ENCODE peak calls at places on chromosomes 13 and 19, in seven cellular contexts. D is ovary, P is A549, R is SK-N-SH, M is transverse colon, E is stomach, U is upper lobe of left lung. B is an unnamed sample. For H3K4me1, the result is how much of the 10 kb centered on the place peaks cover.

GRCh38 chr13:40283666-40284065 is 382.8 kb downstream of the FOXO1 start:
- DNase-seq in D (no peak), P (no peak), R (no peak), M (no peak), E (no peak), U (no peak), B (no peak)

GRCh38 chr19:42424712-42425131 is 2.5 kb downstream of the LIPE start:
- DNase-seq in D (peak), P (no peak), R (peak), M (no peak), E (no peak), U (no peak), B (no peak)

GRCh38 chr19:7230826-7231225 is 63.4 kb downstream of the INSR start:
- DNase-seq in D (peak), P (no peak), R (no peak), M (no peak), E (peak), U (no peak), B (no peak)

GRCh38 chr13:33611016-33611805 is 206.7 kb upstream of the RFC3 start:
- DNase-seq in D (peak), P (no peak), R (no peak), M (peak), E (peak), U (peak), B (no peak)

GRCh38 chr19:3471954-3472655 is 8.2 kb downstream of the SMIM24 start:
- DNase-seq in D (peak), P (no peak), R (peak), M (peak), E (peak), U (no peak), B (no peak)

GRCh38 chr19:19618384-19619051 is at the start of gene PBX4:
- DNase-seq in D (peak), P (peak), R (peak), M (peak), E (peak), U (peak), B (peak)

GRCh38 chr19:45153339-45154063 is 7.3 kb downstream of the NKPD1 start:
- DNase-seq in D (peak), P (no peak), R (peak), M (peak), E (peak), U (no peak), B (no peak)

GRCh38 chr13:34678154-34678553 is 263.9 kb upstream of the NBEA start:
- DNase-seq in D (no peak), P (peak), R (no peak), M (no peak), E (no peak), U (no peak), B (no peak)

GRCh38 chr13:110869805-110870706 is 44.8 kb downstream of the ANKRD10 start:
- DNase-seq in D (peak), P (peak), R (peak), M (peak), E (peak), U (peak), B (peak)

GRCh38 chr13:100398360-100398759 is 190.2 kb downstream of the GGACT start:
- DNase-seq in D (no peak), P (no peak), R (no peak), M (no peak), E (no peak), U (no peak), B (no peak)

GRCh38 chr19:4386038-4386782 is 14.1 kb downstream of the SH3GL1 start:
- DNase-seq in D (no peak), P (no peak), R (no peak), M (no peak), E (no peak), U (no peak), B (no peak)

DNA sequence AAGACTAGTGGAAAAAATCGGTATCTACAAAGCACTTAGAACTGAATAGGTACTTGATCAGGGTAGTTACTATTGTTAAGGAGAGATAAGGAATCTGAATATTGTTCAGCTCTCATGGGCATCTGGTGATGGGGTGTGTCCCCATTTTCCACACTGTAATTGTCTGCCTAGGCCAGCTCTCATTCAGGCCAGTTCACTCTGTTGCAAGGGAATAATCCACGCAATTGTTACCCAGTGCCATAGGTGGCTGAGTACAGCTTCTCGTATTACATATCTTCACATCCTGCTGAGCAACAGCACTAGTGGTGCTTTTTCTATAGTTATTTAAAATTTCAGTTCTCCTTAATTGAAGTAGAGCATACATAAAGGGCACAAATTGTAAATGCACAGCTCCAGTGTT is 45.6 kb upstream of the C13orf42 start:
- DNase-seq in D (no peak), P (no peak), R (no peak), M (no peak), E (no peak), U (no peak), B (no peak)
- TF ChIP-seq EP300 in D (no peak), P (no peak), R (no peak), M (no peak), E (no peak), U (no peak), B (no peak)

GRCh38 chr19:28020631-28021315 is 1192.2 kb downstream of the UQCRFS1 start:
- DNase-seq in D (no peak), P (no peak), R (no peak), M (no peak), E (no peak), U (no peak), B (no peak)

GRCh38 chr19:28024920-28025319 is 1188.0 kb downstream of the UQCRFS1 start:
- DNase-seq in D (no peak), P (no peak), R (no peak), M (no peak), E (no peak), U (no peak), B (no peak)

GRCh38 chr19:28022506-28022905 is 1190.4 kb downstream of the UQCRFS1 start:
- DNase-seq in D (no peak), P (no peak), R (no peak), M (no peak), E (no peak), U (no peak), B (no peak)

GRCh38 chr19:28021316-28022185 is 1191.4 kb downstream of the UQCRFS1 start:
- DNase-seq in D (no peak), P (no peak), R (no peak), M (no peak), E (no peak), U (no peak), B (no peak)

GRCh38 chr19:28023064-28023463 is 1189.9 kb downstream of the UQCRFS1 start:
- DNase-seq in D (no peak), P (no peak), R (no peak), M (no peak), E (no peak), U (no peak), B (no peak)
- H3K4me1 ChIP-seq in D (under half), P (under half), R (under half), M (under half), E (under half), U (under half), B (under half)

GRCh38 chr19:55383789-55384575 is at the start of gene TMEM238:
- DNase-seq in D (peak), P (peak), R (peak), M (peak), E (peak), U (peak), B (no peak)

GRCh38 chr19:55384576-55385235 is 614 bp upstream of the TMEM238 start:
- DNase-seq in D (no peak), P (no peak), R (peak), M (peak), E (no peak), U (no peak), B (no peak)

GRCh38 chr19:55385236-55385748 is 440 bp upstream of the RPL28 start:
- DNase-seq in D (peak), P (peak), R (peak), M (peak), E (peak), U (peak), B (peak)

GRCh38 chr19:55386515-55386947 is 799 bp downstream of the RPL28 start:
- DNase-seq in D (no peak), P (no peak), R (no peak), M (no peak), E (no peak), U (no peak), B (no peak)

GRCh38 chr19:55385749-55386514 is at the start of gene RPL28:
- DNase-seq in D (peak), P (peak), R (peak), M (peak), E (peak), U (peak), B (peak)
- TF ChIP-seq EP300 in D (no peak), P (no peak), R (no peak), M (no peak), E (no peak), U (no peak), B (no peak)

DNA sequence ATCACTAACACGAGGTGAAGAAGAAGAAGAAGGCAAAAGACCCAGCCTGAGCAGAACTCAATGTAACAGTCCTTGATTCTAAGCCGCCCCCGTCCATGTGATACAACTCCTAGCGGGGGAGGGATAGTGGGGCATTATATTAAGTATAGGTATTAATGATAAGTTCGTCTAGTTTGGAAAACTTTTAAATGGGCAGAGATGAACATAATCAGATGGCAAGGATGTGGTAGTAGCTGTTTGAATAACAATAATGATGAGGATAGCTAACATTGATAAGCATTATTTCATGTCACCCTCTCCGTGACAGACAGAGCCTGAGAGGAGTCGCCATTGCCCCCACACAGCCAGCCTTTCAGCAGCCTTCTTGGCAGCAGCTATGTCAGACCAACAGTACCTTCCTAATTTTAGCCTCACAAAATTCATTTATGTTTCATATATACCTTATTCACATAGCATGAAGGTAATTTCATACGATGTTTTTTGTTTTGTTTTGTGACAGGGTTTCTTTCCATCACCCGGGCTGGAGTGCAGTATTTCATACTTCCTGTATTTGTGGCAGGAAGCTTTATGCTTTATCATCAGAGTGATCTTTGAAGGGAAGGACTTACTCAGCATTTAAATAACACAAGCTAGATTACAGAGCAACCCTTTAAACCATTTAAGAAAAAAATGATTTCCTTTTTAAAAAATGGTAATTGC is 64.4 kb upstream of the NPAS1 start:
- DNase-seq in D (no peak), P (no peak), R (no peak), M (no peak), E (no peak), U (no peak), B (no peak)
- H3K4me1 ChIP-seq in D (under half), P (half or more), R (under half), M (half or more), E (under half), U (under half), B (under half)

DNA sequence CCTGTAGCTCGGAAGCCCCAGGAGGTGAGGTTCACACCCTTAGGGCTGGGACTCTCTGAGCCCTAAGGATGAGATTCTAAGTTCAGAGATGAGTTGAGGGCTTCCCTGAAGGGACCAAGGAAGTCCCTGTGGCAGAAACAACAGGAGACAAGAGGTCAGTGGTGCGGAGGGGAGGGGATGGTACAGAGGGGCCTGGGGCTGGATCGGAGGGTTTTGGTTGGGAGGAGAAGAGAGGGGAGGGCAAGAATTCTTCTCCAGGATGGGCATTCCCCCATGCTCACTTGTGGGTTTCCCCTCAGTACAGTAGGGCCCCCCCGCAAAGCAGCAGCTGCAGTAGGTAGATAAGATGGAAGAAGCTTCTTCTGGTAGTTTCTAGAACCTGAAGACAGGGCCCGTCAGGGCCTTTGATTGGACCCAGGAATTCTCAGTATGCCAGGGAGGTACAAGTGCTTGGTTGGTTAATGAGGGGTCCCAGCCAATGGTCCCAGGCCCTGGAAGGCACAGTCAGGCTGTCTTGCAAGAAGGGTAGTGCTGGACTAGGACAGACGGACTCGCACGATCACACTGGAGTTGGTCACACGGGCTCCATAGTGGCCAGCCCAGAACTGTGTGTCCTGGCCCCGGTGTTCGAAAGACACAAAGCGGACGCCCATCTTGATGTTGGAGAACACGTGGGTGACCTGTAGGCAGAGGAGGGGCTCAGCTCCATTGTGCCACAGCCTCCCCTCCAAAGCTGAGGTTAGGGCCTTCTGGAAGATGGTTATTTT is 7.3 kb downstream of the FBXO27 start:
- DNase-seq in D (no peak), P (no peak), R (no peak), M (no peak), E (no peak), U (no peak), B (no peak)
- TF ChIP-seq EP300 in D (no peak), P (no peak), R (no peak), M (no peak), E (no peak), U (no peak), B (no peak)

DNA sequence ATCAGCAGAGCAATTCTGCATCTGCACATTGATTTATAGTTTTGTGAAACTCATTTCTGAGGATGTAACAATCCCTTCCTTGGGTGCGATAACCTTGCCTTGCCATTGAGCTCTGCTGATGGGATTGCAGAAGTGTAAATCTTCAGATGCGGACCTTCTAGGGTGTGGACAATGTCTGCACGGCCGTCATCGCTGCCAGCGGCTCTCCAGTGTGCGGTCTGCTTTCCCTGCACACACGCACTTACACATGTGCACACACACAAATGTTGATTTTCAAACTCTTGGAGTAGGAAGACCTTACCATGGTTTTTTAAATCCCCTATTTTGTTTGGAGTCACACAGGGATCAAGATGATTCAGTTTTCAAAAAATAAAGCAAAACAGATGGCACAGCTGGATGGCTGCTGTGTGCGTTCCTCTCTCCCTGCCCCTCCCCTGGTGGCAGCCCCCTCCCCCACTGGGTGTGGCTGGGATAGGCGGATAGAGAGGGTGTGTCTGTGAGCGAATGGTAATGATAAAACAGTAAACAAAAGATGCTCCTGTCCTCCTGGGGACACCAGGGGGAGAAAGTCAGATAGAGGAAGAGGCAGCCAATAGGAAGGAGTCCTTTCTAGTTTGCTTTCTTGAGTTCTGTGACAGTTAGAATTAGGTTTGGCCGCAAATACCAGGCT is 6.3 kb downstream of the TMEM255B start:
- DNase-seq in D (no peak), P (no peak), R (no peak), M (no peak), E (no peak), U (no peak), B (no peak)
- H3K4me1 ChIP-seq in D (under half), P (under half), R (under half), M (under half), E (under half), U (under half), B (under half)

GRCh38 chr19:17026041-17026658 is 460 bp downstream of the CPAMD8 start:
- DNase-seq in D (no peak), P (no peak), R (no peak), M (peak), E (no peak), U (peak), B (no peak)
- TF ChIP-seq EP300 in D (no peak), P (no peak), R (no peak), M (no peak), E (no peak), U (no peak), B (no peak)

DNA sequence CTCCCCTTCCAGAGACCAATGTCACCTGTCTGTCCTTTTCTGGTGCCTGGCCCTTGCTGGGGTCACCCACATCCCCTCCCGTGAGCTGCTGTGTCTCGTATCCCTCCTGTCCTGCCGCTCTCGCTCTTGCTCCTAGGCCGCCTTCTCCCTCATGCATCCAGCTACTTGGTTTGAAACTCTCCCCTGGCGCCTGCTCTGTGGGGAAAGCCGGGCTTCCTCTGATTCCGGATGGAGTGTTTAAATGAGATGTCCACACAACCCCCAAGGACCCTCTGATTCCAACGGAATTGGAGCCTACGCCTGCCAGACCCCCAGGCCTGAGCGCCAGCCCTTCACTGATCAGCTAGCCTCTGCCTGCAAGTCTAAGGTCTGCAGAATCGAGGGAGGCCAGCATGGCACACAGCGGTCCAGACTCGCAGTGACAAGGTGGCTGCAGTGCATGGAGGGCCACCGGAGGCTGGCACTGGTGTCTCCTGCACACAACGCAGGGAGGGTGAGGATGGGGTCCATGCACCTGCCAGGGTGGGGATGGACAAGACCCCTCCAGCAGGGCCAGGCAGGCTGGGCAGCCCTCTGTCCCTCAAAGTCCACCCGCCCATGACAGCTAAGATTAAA is 47.2 kb downstream of the RFX2 start:
- DNase-seq in D (no peak), P (no peak), R (no peak), M (peak), E (no peak), U (no peak), B (peak)
- H3K4me1 ChIP-seq in D (under half), P (half or more), R (under half), M (half or more), E (half or more), U (half or more), B (half or more)

DNA sequence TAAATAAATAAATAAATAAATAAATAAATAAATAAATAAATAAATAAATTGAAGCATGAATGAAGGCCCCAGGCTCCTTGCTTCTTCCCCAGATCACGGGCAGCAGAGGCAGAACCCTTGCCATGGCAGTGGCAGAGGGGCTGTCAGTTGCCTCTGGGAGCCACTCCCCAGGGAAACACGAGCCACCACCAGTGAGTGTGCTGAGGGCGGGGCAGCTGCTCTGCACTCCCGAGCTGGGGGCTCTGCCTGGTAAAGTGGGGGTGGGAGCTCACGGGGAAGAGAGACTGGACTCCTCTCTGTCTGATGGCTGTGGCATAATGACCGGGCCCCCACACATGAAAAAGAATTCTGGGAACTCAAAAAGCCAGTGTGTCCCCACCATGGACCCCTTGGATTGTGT is 7.8 kb downstream of the FCAR start:
- DNase-seq in D (no peak), P (no peak), R (no peak), M (no peak), E (no peak), U (no peak), B (no peak)
- TF ChIP-seq EP300 in D (no peak), P (no peak), R (no peak), M (no peak), E (no peak), U (no peak), B (no peak)

DNA sequence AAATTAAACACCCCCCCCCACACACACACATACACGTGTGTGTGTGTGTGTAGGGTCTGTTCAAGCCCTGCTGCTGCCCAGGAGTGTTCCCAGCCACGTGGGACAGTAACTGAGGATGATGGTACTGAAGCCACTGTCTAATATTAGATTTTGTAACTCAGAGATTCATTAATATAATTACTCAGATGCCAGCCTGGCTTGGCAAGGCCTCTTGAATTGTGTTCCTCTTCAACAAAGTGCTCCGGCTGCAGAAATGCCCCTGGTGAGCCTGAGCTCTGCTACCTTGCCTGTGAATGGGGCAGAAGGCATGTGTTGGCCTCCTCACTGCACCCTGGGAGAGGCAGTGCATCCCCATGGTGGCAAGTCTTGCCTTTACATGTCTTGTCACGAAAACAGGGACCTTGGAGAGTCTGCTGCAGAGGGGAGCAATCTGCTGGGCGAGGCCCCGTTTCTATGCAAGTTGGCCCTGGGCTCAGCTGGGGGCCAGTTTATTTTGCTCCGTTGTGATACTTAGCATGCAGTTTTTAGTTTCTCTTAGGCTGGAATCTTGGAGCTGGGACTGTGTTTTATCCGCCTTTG is 44.0 kb downstream of the NFIX start:
- DNase-seq in D (no peak), P (no peak), R (no peak), M (no peak), E (no peak), U (no peak), B (no peak)
- H3K4me1 ChIP-seq in D (under half), P (under half), R (under half), M (half or more), E (half or more), U (half or more), B (half or more)

B was measured in suprapubic skin.